ENCODE peak calls at places on chromosome 19, in five cellular contexts. Y is naive thymus-derived CD4-positive, alpha-beta T cell; N is ascending aorta; X is aorta; L is uterus. W is an unnamed sample.
A peak's percentile ranks its signal among the peaks of the same experiment; 100 is the strongest.

GRCh38 chr19:42288411-42288810 is 13.5 kb upstream of the PRR19 start:
- DNase-seq in Y (no peak), X (no peak), L (no peak), N (no peak), W (no peak)

GRCh38 chr19:40348961-40349507 is 539 bp downstream of the PLD3 start:
- DNase-seq in N (no peak), Y (no peak), X (no peak), L (no peak), W (peak; percentile 37)

GRCh38 chr19:47703301-47703700 is 9.9 kb upstream of the EHD2 start:
- DNase-seq in N (no peak), L (no peak), Y (no peak), X (no peak), W (no peak)

GRCh38 chr19:48660854-48661731 is 11.7 kb downstream of the NTN5 start:
- DNase-seq in N (peak; percentile 93), Y (peak; percentile 86), L (peak; percentile 88), X (peak; percentile 93), W (peak; percentile 91)

GRCh38 chr19:3565177-3565576 is 7.6 kb upstream of the HMG20B start:
- DNase-seq in N (no peak), X (no peak), L (no peak), Y (no peak), W (no peak)

GRCh38 chr19:13099073-13099999 is 3.3 kb downstream of the LYL1 start:
- DNase-seq in N (peak; percentile 81), L (peak; percentile 70), X (peak; percentile 89), Y (peak; percentile 81), W (no peak)

GRCh38 chr19:41000310-41000737 is 9.2 kb downstream of the CYP2B6 start:
- DNase-seq in N (no peak), X (no peak), L (no peak), Y (no peak), W (no peak)

GRCh38 chr19:45879055-45879454 is 6.9 kb downstream of the IRF2BP1 start:
- DNase-seq in Y (no peak), N (no peak), X (no peak), L (no peak), W (no peak)

GRCh38 chr19:7921302-7921954 is 1.3 kb downstream of the SNAPC2 start:
- DNase-seq in Y (no peak), N (no peak), L (no peak), X (peak; percentile 70), W (no peak)

GRCh38 chr19:7920520-7921301 is 573 bp downstream of the SNAPC2 start:
- DNase-seq in L (peak; percentile 99), X (peak; percentile 99), Y (peak; percentile 95), N (peak; percentile 100), W (peak; percentile 94)

GRCh38 chr19:7921955-7922840 is 2.1 kb downstream of the SNAPC2 start:
- DNase-seq in Y (no peak), N (no peak), L (no peak), X (peak; percentile 58), W (no peak)

GRCh38 chr19:7918615-7919421 is 1.3 kb upstream of the SNAPC2 start:
- DNase-seq in Y (no peak), N (no peak), X (peak; percentile 54), L (no peak), W (no peak)

GRCh38 chr19:7919681-7920519 is at the start of gene SNAPC2:
- DNase-seq in L (peak; percentile 98), X (peak; percentile 98), Y (peak; percentile 99), N (peak; percentile 98), W (peak; percentile 87)
- H3K4me1 ChIP-seq in L (peaks cover 44% of the 10 kb centered on the region), X (no peaks in the 10 kb centered on the region), Y (peaks cover 34% of the 10 kb centered on the region), N (peaks cover 37% of the 10 kb centered on the region), W (peaks cover 22% of the 10 kb centered on the region)

GRCh38 chr19:30447276-30447870 is 75.2 kb downstream of the ZNF536 start:
- DNase-seq in N (no peak), L (no peak), X (no peak), Y (no peak), W (peak; percentile 81)

GRCh38 chr19:30449673-30450072 is 77.5 kb downstream of the ZNF536 start:
- DNase-seq in X (no peak), L (no peak), Y (no peak), N (no peak), W (peak; percentile 27)

GRCh38 chr19:30449191-30449590 is 77.0 kb downstream of the ZNF536 start:
- DNase-seq in L (no peak), N (no peak), X (no peak), Y (no peak), W (no peak)

GRCh38 chr19:30450101-30450500 is 77.9 kb downstream of the ZNF536 start:
- DNase-seq in L (peak; percentile 48), N (no peak), X (no peak), Y (no peak), W (peak; percentile 64)

DNA sequence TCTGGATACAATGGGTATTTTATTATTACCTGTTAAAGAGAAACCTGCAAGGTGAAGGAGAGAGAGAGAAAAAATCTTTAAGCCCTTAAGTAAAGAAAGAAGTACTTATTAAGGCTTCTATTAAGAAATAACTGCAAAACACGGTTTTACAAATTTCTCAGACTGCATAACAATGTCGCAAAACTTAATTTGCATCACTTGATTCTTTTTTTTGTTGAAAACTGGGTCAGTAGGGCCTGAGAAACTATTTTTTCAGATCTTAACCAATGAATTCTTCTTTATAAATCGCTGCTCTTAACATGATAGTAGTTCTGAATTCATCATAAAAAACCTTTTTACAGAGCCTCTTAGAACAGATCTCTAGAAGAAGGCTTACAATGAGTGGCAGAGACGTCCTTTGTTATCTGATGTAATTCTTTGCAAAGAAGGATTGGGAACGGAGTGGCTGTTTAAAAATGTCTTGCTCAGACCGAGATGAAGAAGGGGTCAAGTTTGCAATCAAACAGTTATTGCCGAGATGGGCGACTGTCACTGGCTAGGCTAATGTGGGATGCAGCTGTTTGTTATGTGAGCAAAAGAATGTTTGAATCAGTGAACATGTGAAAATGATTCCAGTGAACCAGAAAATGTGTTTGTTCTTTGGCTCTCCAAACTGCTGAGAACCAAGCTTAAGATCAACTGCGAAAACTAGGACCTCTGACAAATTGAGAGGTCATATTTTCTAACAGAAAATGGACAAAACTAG is 76.4 kb downstream of the ZNF536 start:
- DNase-seq in Y (no peak), L (no peak), N (no peak), X (no peak), W (peak; percentile 98)
- H3K4me3 ChIP-seq in Y (no peak overlapping the region), L (no peak overlapping the region), N (no peak overlapping the region), X (no peak overlapping the region), W (no peak overlapping the region)

DNA sequence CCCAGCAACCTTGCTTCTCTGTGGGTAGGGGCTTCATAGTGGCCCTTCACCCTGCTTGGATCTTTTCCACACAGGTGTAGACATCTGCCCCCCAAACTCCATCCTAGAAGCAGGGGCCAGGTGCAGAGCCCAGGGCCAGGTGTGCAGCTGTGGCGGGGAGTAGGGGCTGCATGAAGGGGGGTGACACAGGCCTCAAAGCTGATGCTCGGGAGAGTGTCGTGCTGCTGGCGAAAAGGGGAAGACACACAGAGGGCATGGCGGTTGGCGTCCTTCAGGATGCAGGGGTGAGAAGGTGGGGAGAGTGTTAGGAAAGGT is 31.0 kb upstream of the ISYNA1 start:
- DNase-seq in N (no peak), Y (no peak), L (no peak), X (no peak), W (no peak)
- H3K36me3 ChIP-seq in N (peaks cover 23% of the 10 kb centered on the region), Y (peaks cover 3% of the 10 kb centered on the region), L (no peaks in the 10 kb centered on the region), X (no peaks in the 10 kb centered on the region), W (no peaks in the 10 kb centered on the region)

DNA sequence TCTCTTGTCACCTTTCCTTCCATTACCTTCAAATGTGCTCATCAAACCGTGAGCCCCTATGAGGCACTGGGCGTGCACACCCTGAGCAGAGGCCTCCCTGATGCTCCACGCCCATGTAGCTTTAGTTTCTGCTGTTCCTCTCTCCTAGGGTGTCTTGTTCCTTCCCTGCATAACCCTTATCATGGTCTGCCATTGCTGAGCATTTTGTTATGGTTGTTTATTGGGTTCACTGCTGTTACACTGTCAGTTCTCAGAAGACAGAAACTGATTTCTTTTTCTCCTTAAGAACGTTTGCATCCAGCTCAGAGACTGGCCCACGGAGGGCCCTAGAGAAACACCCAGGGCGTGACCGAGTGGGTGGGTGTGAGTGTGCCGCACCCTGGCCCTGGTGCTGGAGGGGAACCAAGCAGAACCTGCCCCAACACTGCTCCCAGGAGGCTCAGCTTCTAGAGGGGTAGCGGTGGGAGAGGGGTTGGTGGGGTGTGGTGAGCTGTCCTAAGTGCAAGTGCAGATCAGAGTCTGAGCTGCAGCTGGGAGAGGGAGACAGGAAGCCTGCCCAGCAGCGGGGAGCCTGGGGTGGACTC is 61.4 kb upstream of the URI1 start:
- DNase-seq in L (no peak), N (no peak), X (no peak), Y (no peak), W (no peak)
- H3K4me1 ChIP-seq in L (no peaks in the 10 kb centered on the region), N (no peaks in the 10 kb centered on the region), X (no peaks in the 10 kb centered on the region), Y (no peaks in the 10 kb centered on the region), W (no peaks in the 10 kb centered on the region)

GRCh38 chr19:53652476-53652875 is 20.7 kb downstream of the DPRX start:
- DNase-seq in N (no peak), Y (no peak), L (no peak), X (no peak), W (no peak)

GRCh38 chr19:53659292-53659691 is 27.5 kb downstream of the DPRX start:
- DNase-seq in L (no peak), Y (no peak), X (no peak), N (no peak), W (no peak)

GRCh38 chr19:53657330-53657729 is 25.5 kb downstream of the DPRX start:
- DNase-seq in X (no peak), L (no peak), Y (no peak), N (no peak), W (no peak)

GRCh38 chr19:53657778-53658177 is 26.0 kb downstream of the DPRX start:
- DNase-seq in Y (no peak), L (no peak), X (no peak), N (no peak), W (no peak)

GRCh38 chr19:53655042-53655665 is 23.4 kb downstream of the DPRX start:
- DNase-seq in Y (no peak), L (no peak), N (no peak), X (no peak), W (no peak)
- H3K4me3 ChIP-seq in Y (no peak overlapping the region), L (no peak overlapping the region), N (no peak overlapping the region), X (no peak overlapping the region), W (no peak overlapping the region)

GRCh38 chr19:49781394-49781793 is 14.6 kb downstream of the AP2A1 start:
- DNase-seq in Y (no peak), N (no peak), L (no peak), X (no peak), W (no peak)
- H3K36me3 ChIP-seq in Y (peaks cover 9% of the 10 kb centered on the region), N (peaks cover 45% of the 10 kb centered on the region), L (no peaks in the 10 kb centered on the region), X (peaks cover 10% of the 10 kb centered on the region), W (peaks cover 16% of the 10 kb centered on the region)

GRCh38 chr19:50562329-50562728 is 5.9 kb downstream of the LRRC4B start:
- DNase-seq in X (no peak), N (no peak), L (no peak), Y (no peak), W (no peak)

GRCh38 chr19:50558449-50558848 is 9.8 kb downstream of the LRRC4B start:
- DNase-seq in L (no peak), Y (no peak), X (no peak), N (no peak), W (no peak)

GRCh38 chr19:50558039-50558438 is 10.2 kb downstream of the LRRC4B start:
- DNase-seq in N (no peak), Y (no peak), L (no peak), X (no peak), W (no peak)

GRCh38 chr19:50557009-50557613 is 11.1 kb downstream of the LRRC4B start:
- DNase-seq in X (no peak), L (no peak), N (no peak), Y (no peak), W (no peak)

GRCh38 chr19:50559636-50560035 is 8.6 kb downstream of the LRRC4B start:
- DNase-seq in X (no peak), Y (no peak), L (no peak), N (no peak), W (no peak)
- H3K4me1 ChIP-seq in X (no peaks in the 10 kb centered on the region), Y (no peaks in the 10 kb centered on the region), L (peaks cover 3% of the 10 kb centered on the region), N (peaks cover 4% of the 10 kb centered on the region), W (peaks cover 4% of the 10 kb centered on the region)

W was measured in HAP-1.